ENCODE peak calls at places on chromosomes 6 and 20, in eight cellular contexts. One of them, this sample, is unnamed.

GRCh38 chr20:61845276-61845675 is 220.4 kb downstream of the TAF4 start:
- DNase-seq in amniotic epithelial cell: no peak
- DNase-seq in stimulated activated CD8-positive, alpha-beta memory T cell treated with anti-CD3 and anti-CD28 coated beads, Interleukin-7, amount 100 ng/mL, for 1 hour: no peak
- DNase-seq in GM19239: no peak
- DNase-seq in GM03348: no peak
- DNase-seq in Right ventricle myocardium superior: no peak
- DNase-seq in retina: peak
- DNase-seq in H54: no peak
- DNase-seq in this sample: no peak

GRCh38 chr6:109001554-109001953 is 93.1 kb downstream of the SESN1 start:
- DNase-seq in amniotic epithelial cell: peak
- DNase-seq in Right ventricle myocardium superior: no peak
- DNase-seq in H54: no peak
- DNase-seq in GM19239: no peak
- DNase-seq in GM03348: no peak
- DNase-seq in retina: no peak
- DNase-seq in stimulated activated CD8-positive, alpha-beta memory T cell treated with anti-CD3 and anti-CD28 coated beads, Interleukin-7, amount 100 ng/mL, for 1 hour: no peak
- DNase-seq in this sample: no peak

GRCh38 chr6:55176958-55177357 is 2.6 kb downstream of the HCRTR2 start:
- DNase-seq in GM19239: no peak
- DNase-seq in amniotic epithelial cell: peak
- DNase-seq in stimulated activated CD8-positive, alpha-beta memory T cell treated with anti-CD3 and anti-CD28 coated beads, Interleukin-7, amount 100 ng/mL, for 1 hour: no peak
- DNase-seq in Right ventricle myocardium superior: no peak
- DNase-seq in retina: no peak
- DNase-seq in H54: no peak
- DNase-seq in GM03348: no peak
- DNase-seq in this sample: no peak

GRCh38 chr6:3328796-3329195 is 70.0 kb downstream of the PSMG4 start:
- DNase-seq in Right ventricle myocardium superior: peak
- DNase-seq in GM19239: no peak
- DNase-seq in stimulated activated CD8-positive, alpha-beta memory T cell treated with anti-CD3 and anti-CD28 coated beads, Interleukin-7, amount 100 ng/mL, for 1 hour: no peak
- DNase-seq in retina: no peak
- DNase-seq in amniotic epithelial cell: no peak
- DNase-seq in H54: no peak
- DNase-seq in GM03348: no peak
- DNase-seq in this sample: no peak

GRCh38 chr6:31308050-31308844 is 36.4 kb upstream of the HLA-C start:
- DNase-seq in amniotic epithelial cell: no peak
- DNase-seq in stimulated activated CD8-positive, alpha-beta memory T cell treated with anti-CD3 and anti-CD28 coated beads, Interleukin-7, amount 100 ng/mL, for 1 hour: peak
- DNase-seq in Right ventricle myocardium superior: peak
- DNase-seq in GM19239: peak
- DNase-seq in H54: no peak
- DNase-seq in GM03348: peak
- DNase-seq in retina: peak
- DNase-seq in this sample: no peak

GRCh38 chr6:111950661-111951426 is 77.6 kb upstream of the FYN start:
- DNase-seq in GM03348: no peak
- DNase-seq in retina: peak
- DNase-seq in stimulated activated CD8-positive, alpha-beta memory T cell treated with anti-CD3 and anti-CD28 coated beads, Interleukin-7, amount 100 ng/mL, for 1 hour: no peak
- DNase-seq in amniotic epithelial cell: no peak
- DNase-seq in H54: no peak
- DNase-seq in Right ventricle myocardium superior: peak
- DNase-seq in GM19239: no peak
- DNase-seq in this sample: no peak

GRCh38 chr6:40848038-40848437 is 191.0 kb downstream of the UNC5CL start:
- DNase-seq in stimulated activated CD8-positive, alpha-beta memory T cell treated with anti-CD3 and anti-CD28 coated beads, Interleukin-7, amount 100 ng/mL, for 1 hour: no peak
- DNase-seq in retina: no peak
- DNase-seq in GM03348: peak
- DNase-seq in H54: peak
- DNase-seq in Right ventricle myocardium superior: no peak
- DNase-seq in amniotic epithelial cell: peak
- DNase-seq in GM19239: no peak
- DNase-seq in this sample: no peak

GRCh38 chr6:69422474-69422873 is 374.3 kb downstream of the LMBRD1 start:
- DNase-seq in GM03348: no peak
- DNase-seq in amniotic epithelial cell: no peak
- DNase-seq in retina: peak
- DNase-seq in Right ventricle myocardium superior: no peak
- DNase-seq in H54: no peak
- DNase-seq in GM19239: no peak
- DNase-seq in stimulated activated CD8-positive, alpha-beta memory T cell treated with anti-CD3 and anti-CD28 coated beads, Interleukin-7, amount 100 ng/mL, for 1 hour: no peak
- DNase-seq in this sample: no peak

GRCh38 chr20:54545959-54546358 is 70.6 kb downstream of the DOK5 start:
- DNase-seq in GM19239: no peak
- DNase-seq in retina: no peak
- DNase-seq in GM03348: peak
- DNase-seq in stimulated activated CD8-positive, alpha-beta memory T cell treated with anti-CD3 and anti-CD28 coated beads, Interleukin-7, amount 100 ng/mL, for 1 hour: no peak
- DNase-seq in amniotic epithelial cell: no peak
- DNase-seq in H54: no peak
- DNase-seq in Right ventricle myocardium superior: no peak
- DNase-seq in this sample: no peak

GRCh38 chr6:134267917-134268361 is 50.0 kb downstream of the SGK1 start:
- DNase-seq in stimulated activated CD8-positive, alpha-beta memory T cell treated with anti-CD3 and anti-CD28 coated beads, Interleukin-7, amount 100 ng/mL, for 1 hour: no peak
- DNase-seq in amniotic epithelial cell: no peak
- DNase-seq in retina: no peak
- DNase-seq in GM03348: no peak
- DNase-seq in H54: no peak
- DNase-seq in GM19239: no peak
- DNase-seq in Right ventricle myocardium superior: no peak
- DNase-seq in this sample: no peak

GRCh38 chr6:142886431-142887170 is 58.4 kb downstream of the HIVEP2 start:
- DNase-seq in GM03348: no peak
- DNase-seq in Right ventricle myocardium superior: no peak
- DNase-seq in retina: no peak
- DNase-seq in amniotic epithelial cell: peak
- DNase-seq in stimulated activated CD8-positive, alpha-beta memory T cell treated with anti-CD3 and anti-CD28 coated beads, Interleukin-7, amount 100 ng/mL, for 1 hour: no peak
- DNase-seq in H54: no peak
- DNase-seq in GM19239: no peak
- DNase-seq in this sample: no peak

GRCh38 chr20:407097-407952 is 774 bp upstream of the RBCK1 start:
- DNase-seq in GM19239: peak
- DNase-seq in H54: peak
- DNase-seq in retina: peak
- DNase-seq in GM03348: peak
- DNase-seq in Right ventricle myocardium superior: peak
- DNase-seq in amniotic epithelial cell: peak
- DNase-seq in stimulated activated CD8-positive, alpha-beta memory T cell treated with anti-CD3 and anti-CD28 coated beads, Interleukin-7, amount 100 ng/mL, for 1 hour: peak
- DNase-seq in this sample: no peak

GRCh38 chr20:62360854-62361798 is 6.0 kb downstream of the LAMA5 start:
- DNase-seq in stimulated activated CD8-positive, alpha-beta memory T cell treated with anti-CD3 and anti-CD28 coated beads, Interleukin-7, amount 100 ng/mL, for 1 hour: no peak
- DNase-seq in GM19239: no peak
- DNase-seq in amniotic epithelial cell: no peak
- DNase-seq in retina: peak
- DNase-seq in Right ventricle myocardium superior: peak
- DNase-seq in H54: no peak
- DNase-seq in GM03348: no peak
- DNase-seq in this sample: no peak

GRCh38 chr20:62921119-62921687 is 5.1 kb downstream of the DIDO1 start:
- DNase-seq in Right ventricle myocardium superior: no peak
- DNase-seq in H54: peak
- DNase-seq in retina: peak
- DNase-seq in GM19239: no peak
- DNase-seq in amniotic epithelial cell: peak
- DNase-seq in stimulated activated CD8-positive, alpha-beta memory T cell treated with anti-CD3 and anti-CD28 coated beads, Interleukin-7, amount 100 ng/mL, for 1 hour: peak
- DNase-seq in GM03348: peak
- DNase-seq in this sample: no peak

GRCh38 chr20:40191573-40191972 is 497.5 kb downstream of the MAFB start:
- DNase-seq in stimulated activated CD8-positive, alpha-beta memory T cell treated with anti-CD3 and anti-CD28 coated beads, Interleukin-7, amount 100 ng/mL, for 1 hour: no peak
- DNase-seq in amniotic epithelial cell: no peak
- DNase-seq in retina: no peak
- DNase-seq in Right ventricle myocardium superior: peak
- DNase-seq in GM19239: no peak
- DNase-seq in GM03348: no peak
- DNase-seq in H54: no peak
- DNase-seq in this sample: no peak

GRCh38 chr6:21738180-21739094 is 144.9 kb downstream of the SOX4 start:
- DNase-seq in Right ventricle myocardium superior: no peak
- DNase-seq in stimulated activated CD8-positive, alpha-beta memory T cell treated with anti-CD3 and anti-CD28 coated beads, Interleukin-7, amount 100 ng/mL, for 1 hour: no peak
- DNase-seq in GM03348: no peak
- DNase-seq in amniotic epithelial cell: no peak
- DNase-seq in H54: no peak
- DNase-seq in retina: no peak
- DNase-seq in GM19239: no peak
- DNase-seq in this sample: no peak

GRCh38 chr6:105836889-105837288 is 249.2 kb upstream of the PRDM1 start:
- DNase-seq in H54: no peak
- DNase-seq in GM19239: no peak
- DNase-seq in amniotic epithelial cell: no peak
- DNase-seq in retina: no peak
- DNase-seq in stimulated activated CD8-positive, alpha-beta memory T cell treated with anti-CD3 and anti-CD28 coated beads, Interleukin-7, amount 100 ng/mL, for 1 hour: no peak
- DNase-seq in Right ventricle myocardium superior: no peak
- DNase-seq in GM03348: no peak
- DNase-seq in this sample: no peak

GRCh38 chr20:43975096-43975768 is 60.6 kb downstream of the TOX2 start:
- DNase-seq in retina: no peak
- DNase-seq in GM03348: peak
- DNase-seq in Right ventricle myocardium superior: no peak
- DNase-seq in H54: peak
- DNase-seq in GM19239: no peak
- DNase-seq in amniotic epithelial cell: peak
- DNase-seq in stimulated activated CD8-positive, alpha-beta memory T cell treated with anti-CD3 and anti-CD28 coated beads, Interleukin-7, amount 100 ng/mL, for 1 hour: no peak
- DNase-seq in this sample: no peak

GRCh38 chr20:9200620-9201019 is 131.7 kb downstream of the PLCB4 start:
- DNase-seq in retina: no peak
- DNase-seq in GM03348: peak
- DNase-seq in Right ventricle myocardium superior: no peak
- DNase-seq in H54: peak
- DNase-seq in stimulated activated CD8-positive, alpha-beta memory T cell treated with anti-CD3 and anti-CD28 coated beads, Interleukin-7, amount 100 ng/mL, for 1 hour: no peak
- DNase-seq in amniotic epithelial cell: peak
- DNase-seq in GM19239: no peak
- DNase-seq in this sample: no peak

GRCh38 chr20:54474866-54475265 is 527 bp upstream of the DOK5 start:
- DNase-seq in GM03348: no peak
- DNase-seq in amniotic epithelial cell: no peak
- DNase-seq in GM19239: no peak
- DNase-seq in Right ventricle myocardium superior: no peak
- DNase-seq in H54: no peak
- DNase-seq in retina: peak
- DNase-seq in stimulated activated CD8-positive, alpha-beta memory T cell treated with anti-CD3 and anti-CD28 coated beads, Interleukin-7, amount 100 ng/mL, for 1 hour: no peak
- DNase-seq in this sample: no peak

GRCh38 chr6:150592377-150592995 is 7.2 kb upstream of the PLEKHG1 start:
- DNase-seq in retina: no peak
- DNase-seq in amniotic epithelial cell: no peak
- DNase-seq in GM19239: no peak
- DNase-seq in GM03348: no peak
- DNase-seq in H54: no peak
- DNase-seq in stimulated activated CD8-positive, alpha-beta memory T cell treated with anti-CD3 and anti-CD28 coated beads, Interleukin-7, amount 100 ng/mL, for 1 hour: no peak
- DNase-seq in Right ventricle myocardium superior: no peak
- DNase-seq in this sample: no peak

GRCh38 chr6:157150076-157150475 is 173.2 kb downstream of the TMEM242 start:
- DNase-seq in GM03348: no peak
- DNase-seq in GM19239: no peak
- DNase-seq in amniotic epithelial cell: no peak
- DNase-seq in stimulated activated CD8-positive, alpha-beta memory T cell treated with anti-CD3 and anti-CD28 coated beads, Interleukin-7, amount 100 ng/mL, for 1 hour: no peak
- DNase-seq in H54: no peak
- DNase-seq in retina: no peak
- DNase-seq in Right ventricle myocardium superior: no peak
- DNase-seq in this sample: no peak

GRCh38 chr6:26155066-26155925 is 68.1 kb downstream of the HFE start:
- DNase-seq in GM03348: peak
- DNase-seq in H54: no peak
- DNase-seq in retina: peak
- DNase-seq in Right ventricle myocardium superior: peak
- DNase-seq in GM19239: no peak
- DNase-seq in amniotic epithelial cell: no peak
- DNase-seq in stimulated activated CD8-positive, alpha-beta memory T cell treated with anti-CD3 and anti-CD28 coated beads, Interleukin-7, amount 100 ng/mL, for 1 hour: no peak
- DNase-seq in this sample: no peak

GRCh38 chr20:53935353-53936084 is 134.9 kb downstream of the BCAS1 start:
- DNase-seq in GM03348: no peak
- DNase-seq in amniotic epithelial cell: no peak
- DNase-seq in GM19239: no peak
- DNase-seq in Right ventricle myocardium superior: no peak
- DNase-seq in retina: no peak
- DNase-seq in H54: no peak
- DNase-seq in stimulated activated CD8-positive, alpha-beta memory T cell treated with anti-CD3 and anti-CD28 coated beads, Interleukin-7, amount 100 ng/mL, for 1 hour: no peak
- DNase-seq in this sample: no peak

GRCh38 chr20:12764053-12764452 is 244.7 kb upstream of the SPTLC3 start:
- DNase-seq in amniotic epithelial cell: no peak
- DNase-seq in GM19239: no peak
- DNase-seq in retina: peak
- DNase-seq in stimulated activated CD8-positive, alpha-beta memory T cell treated with anti-CD3 and anti-CD28 coated beads, Interleukin-7, amount 100 ng/mL, for 1 hour: no peak
- DNase-seq in H54: no peak
- DNase-seq in GM03348: no peak
- DNase-seq in Right ventricle myocardium superior: no peak
- DNase-seq in this sample: no peak

GRCh38 chr6:20808439-20808838 is 274.2 kb downstream of the CDKAL1 start:
- DNase-seq in amniotic epithelial cell: no peak
- DNase-seq in GM19239: no peak
- DNase-seq in Right ventricle myocardium superior: no peak
- DNase-seq in stimulated activated CD8-positive, alpha-beta memory T cell treated with anti-CD3 and anti-CD28 coated beads, Interleukin-7, amount 100 ng/mL, for 1 hour: no peak
- DNase-seq in H54: no peak
- DNase-seq in retina: no peak
- DNase-seq in GM03348: no peak
- DNase-seq in this sample: no peak

GRCh38 chr6:90537723-90538407 is 49.0 kb downstream of the MAP3K7 start:
- DNase-seq in GM03348: peak
- DNase-seq in GM19239: no peak
- DNase-seq in Right ventricle myocardium superior: no peak
- DNase-seq in retina: peak
- DNase-seq in H54: no peak
- DNase-seq in stimulated activated CD8-positive, alpha-beta memory T cell treated with anti-CD3 and anti-CD28 coated beads, Interleukin-7, amount 100 ng/mL, for 1 hour: no peak
- DNase-seq in amniotic epithelial cell: peak
- DNase-seq in this sample: no peak

GRCh38 chr6:126147416-126147815 is 161.1 kb downstream of the TRMT11 start:
- DNase-seq in retina: no peak
- DNase-seq in GM19239: no peak
- DNase-seq in GM03348: no peak
- DNase-seq in H54: no peak
- DNase-seq in stimulated activated CD8-positive, alpha-beta memory T cell treated with anti-CD3 and anti-CD28 coated beads, Interleukin-7, amount 100 ng/mL, for 1 hour: no peak
- DNase-seq in amniotic epithelial cell: no peak
- DNase-seq in Right ventricle myocardium superior: no peak
- DNase-seq in this sample: no peak

GRCh38 chr6:168619560-168620314 is 178.8 kb downstream of the SMOC2 start:
- DNase-seq in GM03348: no peak
- DNase-seq in stimulated activated CD8-positive, alpha-beta memory T cell treated with anti-CD3 and anti-CD28 coated beads, Interleukin-7, amount 100 ng/mL, for 1 hour: peak
- DNase-seq in retina: no peak
- DNase-seq in H54: no peak
- DNase-seq in GM19239: no peak
- DNase-seq in Right ventricle myocardium superior: no peak
- DNase-seq in amniotic epithelial cell: no peak
- DNase-seq in this sample: no peak